ENCODE peak calls at places on chromosomes 11 and 22, in five cellular contexts. U, Z, V, H and I are unnamed samples.

GRCh38 chr11:57311109-57311936 is 13.4 kb downstream of the TNKS1BP1 start:
- DNase-seq in U (peak), Z (peak), V (peak), H (peak), I (peak)

GRCh38 chr11:9574556-9574805 is 1.0 kb downstream of the WEE1 start:
- DNase-seq in U (peak), Z (peak), V (no peak), H (peak), I (no peak)

GRCh38 chr11:92482502-92482901 is 257.9 kb downstream of the FAT3 start:
- DNase-seq in U (no peak), Z (no peak), V (no peak), H (no peak), I (no peak)

GRCh38 chr11:119712459-119713360 is 16.3 kb downstream of the NECTIN1 start:
- DNase-seq in U (no peak), Z (no peak), V (no peak), H (no peak), I (no peak)

GRCh38 chr22:26502688-26503561 is 9.3 kb downstream of the TFIP11 start:
- DNase-seq in U (peak), Z (no peak), V (no peak), H (peak), I (no peak)

GRCh38 chr11:32421992-32422391 is 13.3 kb downstream of the WT1 start:
- DNase-seq in U (no peak), Z (no peak), V (no peak), H (peak), I (no peak)

GRCh38 chr11:61967924-61968757 is 707 bp upstream of the FTH1 start:
- DNase-seq in U (peak), Z (peak), V (peak), H (no peak), I (peak)

GRCh38 chr11:132523929-132524328 is 1008.4 kb downstream of the OPCML start:
- DNase-seq in U (no peak), Z (no peak), V (no peak), H (peak), I (no peak)

GRCh38 chr11:3855808-3856491 is 486 bp downstream of the STIM1 start:
- DNase-seq in U (peak), Z (peak), V (peak), H (peak), I (no peak)

DNA sequence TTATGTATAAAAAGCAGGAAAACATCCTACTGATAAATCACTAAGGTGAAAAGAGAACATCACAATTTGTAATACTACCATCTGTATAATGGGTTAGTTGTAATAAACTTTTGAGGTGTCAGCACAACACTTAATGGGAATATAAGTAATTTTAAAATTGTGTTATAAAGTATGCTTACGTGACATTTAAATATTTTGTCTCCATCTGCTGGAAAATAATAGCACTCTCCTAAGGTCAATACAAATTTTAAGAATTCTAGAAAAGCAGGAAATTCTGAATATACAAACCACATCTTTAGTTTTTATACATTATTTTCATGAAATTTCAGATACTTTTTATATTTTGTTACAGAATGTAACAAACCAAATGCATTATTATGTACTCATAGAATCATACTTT is 19.5 kb downstream of the CWF19L2 start:
- DNase-seq in U (no peak), Z (no peak), V (no peak), H (no peak), I (no peak)
- TF ChIP-seq CTCF in U (no peak), Z (no peak), V (no peak), H (no peak), I (no peak)

DNA sequence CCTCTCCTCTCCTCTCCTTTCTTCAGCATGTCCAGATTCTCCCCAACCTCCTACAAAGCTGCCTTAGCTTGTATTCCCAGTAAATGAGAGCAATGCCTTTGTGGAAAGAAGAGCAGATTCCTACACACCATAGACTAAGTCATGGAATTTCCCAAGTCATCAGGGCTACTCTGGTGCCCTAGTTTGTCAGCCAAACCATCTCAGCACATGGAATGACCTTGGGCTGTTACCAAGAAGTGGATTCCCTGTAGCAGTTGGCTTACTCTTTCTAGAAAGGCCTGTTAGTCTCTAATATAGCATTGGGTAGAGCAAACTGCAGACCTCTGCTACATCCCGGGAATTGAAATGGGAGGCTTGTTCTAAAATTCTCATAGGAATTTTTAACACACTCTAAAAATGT is 108.9 kb upstream of the OLFML1 start:
- DNase-seq in U (no peak), Z (no peak), V (no peak), H (no peak), I (no peak)
- H3K27ac ChIP-seq in U (no peak), Z (no peak), V (no peak), H (no peak), I (no peak)

DNA sequence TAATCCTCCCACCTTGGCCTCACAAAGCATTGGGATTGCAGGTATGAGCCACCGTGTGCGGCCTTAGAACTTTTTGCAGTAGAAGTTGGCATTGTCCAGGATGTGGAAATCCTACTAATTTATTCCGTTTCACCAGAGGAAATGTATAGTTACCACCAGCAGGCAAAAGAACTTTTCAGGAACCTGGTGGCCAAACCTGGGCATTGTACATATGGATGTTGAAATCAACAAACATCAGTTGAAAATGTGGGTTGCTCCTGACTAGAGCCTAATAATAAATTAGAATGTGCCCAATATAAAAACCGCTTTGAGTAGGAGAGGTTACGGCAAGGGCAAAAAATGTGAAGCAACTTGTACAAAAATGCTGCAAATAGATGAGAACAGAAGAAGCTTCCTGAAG is 40.7 kb upstream of the XBP1 start:
- DNase-seq in U (no peak), Z (no peak), V (no peak), H (no peak), I (no peak)
- TF ChIP-seq CTCF in U (no peak), Z (no peak), V (no peak), H (no peak), I (no peak)

DNA sequence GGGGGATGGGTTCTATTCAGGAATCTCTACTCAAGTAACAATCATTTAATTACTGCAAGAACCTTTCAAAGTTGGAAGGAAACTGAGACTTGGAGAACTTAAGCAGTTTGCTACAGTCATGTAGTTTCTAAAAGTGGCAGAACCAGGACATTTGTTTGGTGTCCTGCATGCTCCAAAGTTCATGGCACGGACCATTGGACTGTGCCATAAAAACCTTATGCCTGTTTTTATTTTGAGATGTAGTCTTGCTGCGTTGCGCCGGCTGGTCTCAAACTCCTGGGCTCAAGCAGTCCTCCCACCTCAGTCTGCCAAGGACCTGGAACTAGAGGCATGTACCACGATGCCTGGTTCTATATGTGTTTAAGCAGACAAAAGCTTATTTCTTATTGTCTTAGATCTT is 18.6 kb upstream of the AIFM3 start:
- DNase-seq in U (no peak), Z (no peak), V (no peak), H (no peak), I (no peak)
- H3K27ac ChIP-seq in U (no peak), Z (no peak), V (no peak), H (no peak), I (no peak)

GRCh38 chr22:48427731-48428211 is 1399.9 kb downstream of the BRD1 start:
- DNase-seq in U (no peak), Z (no peak), V (no peak), H (no peak), I (no peak)
- TF ChIP-seq CTCF in U (no peak), Z (no peak), V (no peak), H (no peak), I (no peak)